ENCODE peak calls at places on chromosome 18, in five cellular contexts. C, D, H, P and K are unnamed samples.

GRCh38 chr18:21955757-21956652 is 213.4 kb upstream of the GATA6 start:
- DNase-seq in C (peak; percentile 48), D (peak; percentile 74), H (peak; percentile 41), P (no peak), K (peak; percentile 41)

GRCh38 chr18:2884706-2885285 is 38.0 kb downstream of the EMILIN2 start:
- DNase-seq in C (no peak), D (no peak), H (no peak), P (no peak), K (no peak)

GRCh38 chr18:5393779-5394178 is 98.3 kb upstream of the ZBTB14 start:
- DNase-seq in C (no peak), D (no peak), H (no peak), P (no peak), K (no peak)

GRCh38 chr18:21085579-21086161 is 25.9 kb downstream of the ROCK1 start:
- DNase-seq in C (no peak), D (no peak), H (no peak), P (no peak), K (peak; percentile 8)

GRCh38 chr18:77131652-77132368 is 773 bp downstream of the MBP start:
- DNase-seq in C (no peak), D (no peak), H (peak; percentile 56), P (no peak), K (no peak)

GRCh38 chr18:36786686-36787085 is 42.1 kb downstream of the TPGS2 start:
- DNase-seq in C (peak; percentile 10), D (no peak), H (peak; percentile 36), P (no peak), K (peak; percentile 9)

GRCh38 chr18:35407871-35408481 is 30.8 kb upstream of the ZNF396 start:
- DNase-seq in C (peak; percentile 11), D (peak; percentile 12), H (peak; percentile 66), P (no peak), K (peak; percentile 58)

GRCh38 chr18:8496186-8496585 is 113.1 kb upstream of the RAB12 start:
- DNase-seq in C (no peak), D (no peak), H (no peak), P (no peak), K (no peak)

GRCh38 chr18:13641551-13642439 is 84.6 kb downstream of the FAM210A start:
- DNase-seq in C (no peak), D (no peak), H (no peak), P (no peak), K (no peak)

GRCh38 chr18:67509711-67510110 is 6.8 kb downstream of the DSEL start:
- DNase-seq in C (no peak), D (no peak), H (no peak), P (no peak), K (no peak)

GRCh38 chr18:26103579-26103978 is 13.2 kb upstream of the SS18 start:
- DNase-seq in C (no peak), D (no peak), H (no peak), P (no peak), K (no peak)

GRCh38 chr18:43587538-43588153 is 310.4 kb upstream of the SYT4 start:
- DNase-seq in C (no peak), D (no peak), H (peak; percentile 26), P (no peak), K (no peak)

GRCh38 chr18:697771-698170 is 14.7 kb downstream of the ENOSF1 start:
- DNase-seq in C (no peak), D (no peak), H (no peak), P (no peak), K (no peak)

GRCh38 chr18:26357960-26358359 is 131.7 kb downstream of the TAF4B start:
- DNase-seq in C (no peak), D (no peak), H (no peak), P (no peak), K (no peak)

GRCh38 chr18:9835112-9835755 is 50.5 kb upstream of the TXNDC2 start:
- DNase-seq in C (no peak), D (no peak), H (peak; percentile 27), P (no peak), K (no peak)

GRCh38 chr18:33937270-33937816 is 287.4 kb downstream of the NOL4 start:
- DNase-seq in C (no peak), D (no peak), H (no peak), P (no peak), K (no peak)

GRCh38 chr18:35835838-35836237 is 136.6 kb upstream of the RMP24 start:
- DNase-seq in C (no peak), D (no peak), H (no peak), P (no peak), K (no peak)

GRCh38 chr18:46260016-46260878 is 156.1 kb downstream of the HAUS1 start:
- DNase-seq in C (no peak), D (no peak), H (peak; percentile 88), P (no peak), K (no peak)

GRCh38 chr18:59008302-59008974 is 131.2 kb upstream of the SEC11C start:
- DNase-seq in C (no peak), D (no peak), H (peak; percentile 86), P (no peak), K (no peak)

GRCh38 chr18:47209166-47209565 is 33.0 kb upstream of the IER3IP1 start:
- DNase-seq in C (no peak), D (no peak), H (peak; percentile 8), P (no peak), K (no peak)

GRCh38 chr18:68969027-68969426 is 171.1 kb downstream of the CCDC102B start:
- DNase-seq in C (no peak), D (no peak), H (no peak), P (no peak), K (no peak)

GRCh38 chr18:75071484-75071785 is 137.5 kb downstream of the PTGR3 start:
- DNase-seq in C (no peak), D (no peak), H (no peak), P (no peak), K (no peak)

GRCh38 chr18:79397830-79398761 is 2.4 kb downstream of the NFATC1 start:
- DNase-seq in C (no peak), D (no peak), H (no peak), P (no peak), K (no peak)